ENCODE peak calls at places on chromosomes 16 and 17, in eight cellular contexts. C is GM23248, X is RPMI7951, K is lung, Z is amygdala, Q is germinal center, W is stomach, G is tibial nerve. V is an unnamed sample.

GRCh38 chr16:85639529-85640253 is 26.6 kb downstream of the GSE1 start:
- DNase-seq in Q (no peak), X (no peak), K (no peak), C (peak), W (peak), Z (peak), G (no peak), V (no peak)

GRCh38 chr16:53952215-53953208 is 248.6 kb downstream of the FTO start:
- DNase-seq in W (no peak), C (peak), X (peak), K (no peak), G (no peak), Q (no peak), Z (no peak), V (peak)

GRCh38 chr16:67926181-67926742 is 5.4 kb downstream of the CTRL start:
- DNase-seq in C (no peak), Q (peak), G (no peak), Z (peak), X (no peak), W (peak), K (no peak), V (no peak)

GRCh38 chr16:79672524-79672923 is 72.0 kb upstream of the MAF start:
- DNase-seq in K (no peak), Q (no peak), C (no peak), X (no peak), Z (no peak), G (no peak), W (no peak), V (no peak)

GRCh38 chr17:62921837-62922236 is 44.2 kb upstream of the TANC2 start:
- DNase-seq in Z (no peak), W (no peak), C (no peak), K (no peak), X (no peak), Q (no peak), G (no peak), V (no peak)

GRCh38 chr17:42266918-42267766 is 9.0 kb downstream of the STAT5B start:
- DNase-seq in G (no peak), Z (no peak), C (peak), W (no peak), X (peak), Q (no peak), K (no peak), V (peak)

GRCh38 chr17:50475362-50475761 is 3.3 kb upstream of the RSAD1 start:
- DNase-seq in X (no peak), Z (no peak), W (no peak), K (no peak), G (no peak), C (no peak), Q (no peak), V (no peak)

GRCh38 chr17:47959825-47960655 is 2.4 kb upstream of the PRR15L start:
- DNase-seq in Q (no peak), W (peak), K (no peak), G (no peak), C (no peak), X (no peak), Z (no peak), V (no peak)

GRCh38 chr17:57930239-57930638 is 25.0 kb downstream of the CUEDC1 start:
- DNase-seq in Z (no peak), C (no peak), G (no peak), X (no peak), K (no peak), W (no peak), Q (no peak), V (no peak)

GRCh38 chr17:5049314-5049819 is 14.1 kb upstream of the SLC52A1 start:
- DNase-seq in C (no peak), G (no peak), Q (no peak), W (peak), K (no peak), Z (no peak), X (no peak), V (no peak)

GRCh38 chr16:1874854-1875253 is 2.9 kb upstream of the MEIOB start:
- DNase-seq in G (no peak), Z (no peak), C (no peak), K (no peak), X (no peak), W (no peak), Q (no peak), V (no peak)

GRCh38 chr16:54407596-54407995 is 121.0 kb upstream of the IRX3 start:
- DNase-seq in Z (no peak), X (peak), K (no peak), C (peak), G (no peak), W (no peak), Q (no peak), V (peak)

GRCh38 chr16:2187212-2187611 is 9.2 kb downstream of the CASKIN1 start:
- DNase-seq in Q (no peak), K (no peak), C (no peak), X (no peak), G (no peak), Z (no peak), W (no peak), V (no peak)

GRCh38 chr16:82735176-82735575 is 108.4 kb downstream of the CDH13 start:
- DNase-seq in G (no peak), X (no peak), Q (no peak), C (no peak), W (no peak), Z (no peak), K (no peak), V (no peak)

GRCh38 chr16:2087426-2088191 is 39.8 kb downstream of the TSC2 start:
- DNase-seq in Z (no peak), W (no peak), X (no peak), C (no peak), G (no peak), Q (no peak), K (no peak), V (no peak)

GRCh38 chr16:74623214-74623842 is 16.4 kb upstream of the GLG1 start:
- DNase-seq in Z (no peak), X (peak), W (peak), C (peak), Q (peak), K (no peak), G (peak), V (peak)

GRCh38 chr17:47318197-47318918 is 5.4 kb upstream of the EFCAB13 start:
- DNase-seq in Z (no peak), Q (no peak), K (no peak), C (no peak), X (no peak), W (no peak), G (no peak), V (peak)

GRCh38 chr17:246226-246625 is 64.8 kb upstream of the DOC2B start:
- DNase-seq in G (no peak), Q (no peak), C (no peak), K (no peak), W (no peak), X (no peak), Z (no peak), V (no peak)

GRCh38 chr16:29909398-29909797 is 9.1 kb downstream of the ASPHD1 start:
- DNase-seq in C (peak), K (no peak), X (peak), Q (no peak), Z (no peak), W (no peak), G (no peak), V (peak)

GRCh38 chr16:50473375-50473945 is 74.7 kb upstream of the NKD1 start:
- DNase-seq in Z (no peak), X (peak), W (no peak), Q (no peak), C (peak), G (no peak), K (no peak), V (peak)

GRCh38 chr17:18038149-18038850 is 668 bp downstream of the ATPAF2 start:
- DNase-seq in G (no peak), Z (no peak), K (no peak), X (no peak), C (peak), W (no peak), Q (peak), V (peak)

GRCh38 chr16:89413811-89414585 is 76.4 kb downstream of the ANKRD11 start:
- DNase-seq in K (no peak), Z (no peak), G (no peak), X (no peak), Q (no peak), W (no peak), C (no peak), V (no peak)

GRCh38 chr16:69741951-69742904 is 12.5 kb downstream of the NOB1 start:
- DNase-seq in W (peak), Q (no peak), G (peak), X (peak), C (peak), Z (peak), K (peak), V (peak)

GRCh38 chr17:35784895-35785294 is 10.5 kb downstream of the MMP28 start:
- DNase-seq in K (no peak), G (no peak), Z (no peak), C (no peak), W (no peak), Q (no peak), X (no peak), V (peak)

GRCh38 chr16:47644661-47645060 is 183.5 kb downstream of the PHKB start:
- DNase-seq in Q (no peak), K (no peak), G (no peak), Z (no peak), W (no peak), C (peak), X (no peak), V (peak)

GRCh38 chr16:26951950-26952349 is 114.8 kb upstream of the C16orf82 start:
- DNase-seq in G (no peak), Q (no peak), X (peak), C (peak), K (no peak), Z (no peak), W (no peak), V (peak)

GRCh38 chr16:30953511-30954124 is 3.9 kb upstream of the SETD1A start:
- DNase-seq in G (peak), C (peak), Q (peak), X (peak), Z (peak), W (peak), K (peak), V (peak)

GRCh38 chr16:12215302-12216105 is 239.0 kb downstream of the SNX29 start:
- DNase-seq in Z (no peak), G (no peak), X (no peak), K (no peak), W (no peak), C (no peak), Q (peak), V (no peak)